ENCODE peak calls at places on chromosomes 3 and 15, in nine cellular contexts. One of them, this sample, is unnamed.

GRCh38 chr3:156509209-156510174 is 45.4 kb downstream of the SSR3 start:
- DNase-seq in fibroblast of lung: peak; percentile 76
- DNase-seq in ovary: no peak
- DNase-seq in adrenal gland: no peak
- DNase-seq in stomach: no peak
- DNase-seq in breast epithelium: no peak
- DNase-seq in SJSA1: peak; percentile 55
- DNase-seq in A549: peak; percentile 63
- DNase-seq in heart right ventricle: no peak
- DNase-seq in this sample: peak; percentile 34

GRCh38 chr3:42192334-42193200 is 73.4 kb downstream of the CCK start:
- DNase-seq in fibroblast of lung: no peak
- DNase-seq in ovary: no peak
- DNase-seq in adrenal gland: no peak
- DNase-seq in stomach: no peak
- DNase-seq in breast epithelium: no peak
- DNase-seq in SJSA1: no peak
- DNase-seq in A549: no peak
- DNase-seq in heart right ventricle: no peak
- DNase-seq in this sample: no peak

GRCh38 chr3:127209155-127209839 is 16.4 kb downstream of the PRR23E start:
- DNase-seq in fibroblast of lung: no peak
- DNase-seq in ovary: no peak
- DNase-seq in adrenal gland: no peak
- DNase-seq in stomach: peak; percentile 19
- DNase-seq in breast epithelium: no peak
- DNase-seq in SJSA1: no peak
- DNase-seq in A549: no peak
- DNase-seq in heart right ventricle: no peak
- DNase-seq in this sample: no peak

GRCh38 chr15:90603893-90604292 is 74.2 kb downstream of the CRTC3 start:
- DNase-seq in fibroblast of lung: peak; percentile 37
- DNase-seq in ovary: no peak
- DNase-seq in adrenal gland: peak; percentile 49
- DNase-seq in stomach: peak; percentile 41
- DNase-seq in breast epithelium: no peak
- DNase-seq in SJSA1: peak; percentile 9
- DNase-seq in A549: no peak
- DNase-seq in heart right ventricle: no peak
- DNase-seq in this sample: no peak

GRCh38 chr15:66721501-66721937 is 19.5 kb downstream of the SMAD6 start:
- DNase-seq in fibroblast of lung: no peak
- DNase-seq in ovary: no peak
- DNase-seq in adrenal gland: no peak
- DNase-seq in stomach: no peak
- DNase-seq in breast epithelium: no peak
- DNase-seq in SJSA1: no peak
- DNase-seq in A549: no peak
- DNase-seq in heart right ventricle: no peak
- DNase-seq in this sample: no peak

GRCh38 chr15:44719293-44719999 is 8.1 kb downstream of the B2M start:
- DNase-seq in fibroblast of lung: peak; percentile 70
- DNase-seq in ovary: no peak
- DNase-seq in adrenal gland: no peak
- DNase-seq in stomach: no peak
- DNase-seq in breast epithelium: no peak
- DNase-seq in SJSA1: peak; percentile 53
- DNase-seq in A549: no peak
- DNase-seq in heart right ventricle: no peak
- DNase-seq in this sample: no peak

GRCh38 chr3:4826237-4827100 is 152.8 kb upstream of the BHLHE40 start:
- DNase-seq in fibroblast of lung: peak; percentile 52
- DNase-seq in ovary: no peak
- DNase-seq in adrenal gland: no peak
- DNase-seq in stomach: peak; percentile 63
- DNase-seq in breast epithelium: no peak
- DNase-seq in SJSA1: no peak
- DNase-seq in A549: peak; percentile 21
- DNase-seq in heart right ventricle: peak; percentile 87
- DNase-seq in this sample: no peak

GRCh38 chr15:35112346-35112745 is 27.3 kb upstream of the NANOGP8 start:
- DNase-seq in fibroblast of lung: no peak
- DNase-seq in ovary: no peak
- DNase-seq in adrenal gland: no peak
- DNase-seq in stomach: no peak
- DNase-seq in breast epithelium: no peak
- DNase-seq in SJSA1: no peak
- DNase-seq in A549: no peak
- DNase-seq in heart right ventricle: no peak
- DNase-seq in this sample: no peak

GRCh38 chr3:65975031-65975430 is 63.7 kb downstream of the MAGI1 start:
- DNase-seq in fibroblast of lung: no peak
- DNase-seq in ovary: no peak
- DNase-seq in adrenal gland: no peak
- DNase-seq in stomach: no peak
- DNase-seq in breast epithelium: no peak
- DNase-seq in SJSA1: no peak
- DNase-seq in A549: no peak
- DNase-seq in heart right ventricle: no peak
- DNase-seq in this sample: no peak

GRCh38 chr3:178455264-178455663 is 81.0 kb upstream of the KCNMB2 start:
- DNase-seq in fibroblast of lung: no peak
- DNase-seq in ovary: no peak
- DNase-seq in adrenal gland: no peak
- DNase-seq in stomach: no peak
- DNase-seq in breast epithelium: no peak
- DNase-seq in SJSA1: no peak
- DNase-seq in A549: no peak
- DNase-seq in heart right ventricle: no peak
- DNase-seq in this sample: no peak

GRCh38 chr3:101381809-101382208 is 61.4 kb upstream of the IMPG2 start:
- DNase-seq in fibroblast of lung: peak; percentile 73
- DNase-seq in ovary: no peak
- DNase-seq in adrenal gland: no peak
- DNase-seq in stomach: no peak
- DNase-seq in breast epithelium: no peak
- DNase-seq in SJSA1: peak; percentile 5
- DNase-seq in A549: no peak
- DNase-seq in heart right ventricle: no peak
- DNase-seq in this sample: no peak

GRCh38 chr15:69924531-69924930 is 173.2 kb downstream of the TLE3 start:
- DNase-seq in fibroblast of lung: no peak
- DNase-seq in ovary: no peak
- DNase-seq in adrenal gland: no peak
- DNase-seq in stomach: no peak
- DNase-seq in breast epithelium: no peak
- DNase-seq in SJSA1: no peak
- DNase-seq in A549: no peak
- DNase-seq in heart right ventricle: no peak
- DNase-seq in this sample: no peak

GRCh38 chr3:58654466-58654865 is 12.1 kb downstream of the FAM3D start:
- DNase-seq in fibroblast of lung: no peak
- DNase-seq in ovary: no peak
- DNase-seq in adrenal gland: no peak
- DNase-seq in stomach: no peak
- DNase-seq in breast epithelium: no peak
- DNase-seq in SJSA1: no peak
- DNase-seq in A549: no peak
- DNase-seq in heart right ventricle: no peak
- DNase-seq in this sample: no peak

GRCh38 chr3:172040078-172040975 is 949 bp downstream of the FNDC3B start:
- DNase-seq in fibroblast of lung: peak; percentile 88
- DNase-seq in ovary: peak; percentile 82
- DNase-seq in adrenal gland: peak; percentile 86
- DNase-seq in stomach: peak; percentile 87
- DNase-seq in breast epithelium: peak; percentile 74
- DNase-seq in SJSA1: peak; percentile 78
- DNase-seq in A549: peak; percentile 51
- DNase-seq in heart right ventricle: peak; percentile 86
- DNase-seq in this sample: peak; percentile 76

GRCh38 chr3:195582947-195583346 is 793 bp downstream of the APOD start:
- DNase-seq in fibroblast of lung: no peak
- DNase-seq in ovary: no peak
- DNase-seq in adrenal gland: no peak
- DNase-seq in stomach: no peak
- DNase-seq in breast epithelium: no peak
- DNase-seq in SJSA1: no peak
- DNase-seq in A549: no peak
- DNase-seq in heart right ventricle: no peak
- DNase-seq in this sample: no peak

GRCh38 chr3:18394384-18394995 is 30.6 kb downstream of the SATB1 start:
- DNase-seq in fibroblast of lung: no peak
- DNase-seq in ovary: no peak
- DNase-seq in adrenal gland: no peak
- DNase-seq in stomach: no peak
- DNase-seq in breast epithelium: no peak
- DNase-seq in SJSA1: no peak
- DNase-seq in A549: no peak
- DNase-seq in heart right ventricle: no peak
- DNase-seq in this sample: no peak

GRCh38 chr3:98136631-98137030 is 6.1 kb downstream of the OR5H1 start:
- DNase-seq in fibroblast of lung: no peak
- DNase-seq in ovary: no peak
- DNase-seq in adrenal gland: no peak
- DNase-seq in stomach: no peak
- DNase-seq in breast epithelium: no peak
- DNase-seq in SJSA1: no peak
- DNase-seq in A549: no peak
- DNase-seq in heart right ventricle: no peak
- DNase-seq in this sample: no peak

GRCh38 chr15:84911879-84912660 is 27.6 kb downstream of the SLC28A1 start:
- DNase-seq in fibroblast of lung: peak; percentile 96
- DNase-seq in ovary: peak; percentile 94
- DNase-seq in adrenal gland: peak; percentile 95
- DNase-seq in stomach: peak; percentile 83
- DNase-seq in breast epithelium: peak; percentile 69
- DNase-seq in SJSA1: peak; percentile 78
- DNase-seq in A549: peak; percentile 89
- DNase-seq in heart right ventricle: peak; percentile 94
- DNase-seq in this sample: peak; percentile 87

GRCh38 chr3:149480326-149481017 is 6.0 kb downstream of the TM4SF4 start:
- DNase-seq in fibroblast of lung: peak; percentile 92
- DNase-seq in ovary: peak; percentile 55
- DNase-seq in adrenal gland: peak; percentile 80
- DNase-seq in stomach: peak; percentile 88
- DNase-seq in breast epithelium: peak; percentile 84
- DNase-seq in SJSA1: peak; percentile 73
- DNase-seq in A549: peak; percentile 85
- DNase-seq in heart right ventricle: peak; percentile 88
- DNase-seq in this sample: peak; percentile 73

GRCh38 chr3:78972617-78973301 is 795.0 kb downstream of the ROBO1 start:
- DNase-seq in fibroblast of lung: no peak
- DNase-seq in ovary: no peak
- DNase-seq in adrenal gland: no peak
- DNase-seq in stomach: no peak
- DNase-seq in breast epithelium: no peak
- DNase-seq in SJSA1: no peak
- DNase-seq in A549: no peak
- DNase-seq in heart right ventricle: no peak
- DNase-seq in this sample: no peak

GRCh38 chr15:98758224-98758623 is 109.9 kb downstream of the IGF1R start:
- DNase-seq in fibroblast of lung: no peak
- DNase-seq in ovary: no peak
- DNase-seq in adrenal gland: no peak
- DNase-seq in stomach: no peak
- DNase-seq in breast epithelium: no peak
- DNase-seq in SJSA1: no peak
- DNase-seq in A549: no peak
- DNase-seq in heart right ventricle: no peak
- DNase-seq in this sample: no peak

GRCh38 chr15:83446904-83447708 is at the start of gene SH3GL3:
- DNase-seq in fibroblast of lung: peak; percentile 65
- DNase-seq in ovary: peak; percentile 49
- DNase-seq in adrenal gland: peak; percentile 76
- DNase-seq in stomach: peak; percentile 75
- DNase-seq in breast epithelium: peak; percentile 74
- DNase-seq in SJSA1: peak; percentile 37
- DNase-seq in A549: peak; percentile 63
- DNase-seq in heart right ventricle: peak; percentile 74
- DNase-seq in this sample: no peak

GRCh38 chr3:137770821-137771399 is 6.8 kb downstream of the SOX14 start:
- DNase-seq in fibroblast of lung: no peak
- DNase-seq in ovary: no peak
- DNase-seq in adrenal gland: no peak
- DNase-seq in stomach: no peak
- DNase-seq in breast epithelium: no peak
- DNase-seq in SJSA1: no peak
- DNase-seq in A549: no peak
- DNase-seq in heart right ventricle: no peak
- DNase-seq in this sample: no peak
- H3K4me3 ChIP-seq in fibroblast of lung: peak overlapping the region; percentile 7
- H3K4me3 ChIP-seq in ovary: no peak overlapping the region
- H3K4me3 ChIP-seq in adrenal gland: no peak overlapping the region
- H3K4me3 ChIP-seq in stomach: peak overlapping the region; percentile 44
- H3K4me3 ChIP-seq in breast epithelium: peak overlapping the region; percentile 47
- H3K4me3 ChIP-seq in SJSA1: no peak overlapping the region
- H3K4me3 ChIP-seq in A549: peak overlapping the region; percentile 33
- H3K4me3 ChIP-seq in heart right ventricle: peak overlapping the region; percentile 33
- H3K4me3 ChIP-seq in this sample: no peak overlapping the region

GRCh38 chr15:25093455-25094029 is 138.8 kb downstream of the SNRPN start:
- DNase-seq in fibroblast of lung: no peak
- DNase-seq in ovary: no peak
- DNase-seq in adrenal gland: no peak
- DNase-seq in stomach: no peak
- DNase-seq in breast epithelium: no peak
- DNase-seq in SJSA1: no peak
- DNase-seq in A549: no peak
- DNase-seq in heart right ventricle: no peak
- DNase-seq in this sample: no peak
- H3K9me3 ChIP-seq in fibroblast of lung: no peaks in the 10 kb centered on the region
- H3K9me3 ChIP-seq in ovary: peaks cover 3% of the 10 kb centered on the region
- H3K9me3 ChIP-seq in adrenal gland: no peaks in the 10 kb centered on the region
- H3K9me3 ChIP-seq in stomach: peaks cover 49% of the 10 kb centered on the region
- H3K9me3 ChIP-seq in breast epithelium: peaks cover 78% of the 10 kb centered on the region
- H3K9me3 ChIP-seq in SJSA1: peaks cover 6% of the 10 kb centered on the region
- H3K9me3 ChIP-seq in A549: no peaks in the 10 kb centered on the region
- H3K9me3 ChIP-seq in heart right ventricle: peaks cover 88% of the 10 kb centered on the region
- H3K9me3 ChIP-seq in this sample: peaks cover 37% of the 10 kb centered on the region

DNA sequence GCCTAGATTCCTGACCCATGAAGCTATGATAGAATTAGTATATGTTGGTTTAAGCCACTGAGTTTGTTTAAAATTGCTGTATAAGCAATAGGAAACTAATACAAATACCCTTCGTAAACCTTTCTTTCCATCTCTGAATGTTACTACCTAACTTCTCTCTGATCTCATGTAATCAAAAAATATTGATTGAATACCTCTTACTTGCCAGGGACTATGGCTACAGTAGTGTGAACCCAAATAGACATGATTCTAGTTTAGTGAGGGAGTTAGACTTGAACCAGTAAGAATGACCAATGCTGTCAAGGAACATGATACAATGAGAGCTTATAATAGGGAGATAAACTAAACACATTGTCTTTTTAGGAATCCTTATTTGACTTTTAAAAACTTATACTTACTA is 19.4 kb downstream of the STT3B start:
- DNase-seq in fibroblast of lung: no peak
- DNase-seq in ovary: no peak
- DNase-seq in adrenal gland: no peak
- DNase-seq in stomach: no peak
- DNase-seq in breast epithelium: no peak
- DNase-seq in SJSA1: no peak
- DNase-seq in A549: no peak
- DNase-seq in heart right ventricle: no peak
- DNase-seq in this sample: no peak
- H3K4me3 ChIP-seq in fibroblast of lung: no peak overlapping the region
- H3K4me3 ChIP-seq in ovary: no peak overlapping the region
- H3K4me3 ChIP-seq in adrenal gland: no peak overlapping the region
- H3K4me3 ChIP-seq in stomach: no peak overlapping the region
- H3K4me3 ChIP-seq in breast epithelium: no peak overlapping the region
- H3K4me3 ChIP-seq in SJSA1: no peak overlapping the region
- H3K4me3 ChIP-seq in A549: no peak overlapping the region
- H3K4me3 ChIP-seq in heart right ventricle: no peak overlapping the region
- H3K4me3 ChIP-seq in this sample: no peak overlapping the region

GRCh38 chr3:26087751-26088150 is 297.9 kb downstream of the OXSM start:
- DNase-seq in fibroblast of lung: no peak
- DNase-seq in ovary: no peak
- DNase-seq in adrenal gland: no peak
- DNase-seq in stomach: no peak
- DNase-seq in breast epithelium: no peak
- DNase-seq in SJSA1: no peak
- DNase-seq in A549: no peak
- DNase-seq in heart right ventricle: no peak
- DNase-seq in this sample: no peak
- H3K9me3 ChIP-seq in fibroblast of lung: no peaks in the 10 kb centered on the region
- H3K9me3 ChIP-seq in ovary: no peaks in the 10 kb centered on the region
- H3K9me3 ChIP-seq in adrenal gland: no peaks in the 10 kb centered on the region
- H3K9me3 ChIP-seq in stomach: peaks cover 9% of the 10 kb centered on the region
- H3K9me3 ChIP-seq in breast epithelium: peaks cover 14% of the 10 kb centered on the region
- H3K9me3 ChIP-seq in SJSA1: no peaks in the 10 kb centered on the region
- H3K9me3 ChIP-seq in A549: no peaks in the 10 kb centered on the region
- H3K9me3 ChIP-seq in heart right ventricle: peaks cover 14% of the 10 kb centered on the region
- H3K9me3 ChIP-seq in this sample: peaks cover 3% of the 10 kb centered on the region

This sample was measured in AG04450.